ENCODE peak calls at places on chromosomes 6 and 20, in nine cellular contexts. One of them, this sample, is unnamed.

GRCh38 chr6:73497915-73498314 is 22.9 kb downstream of the EEF1A1 start:
- DNase-seq in nephron progenitor cell: no peak
- DNase-seq in pancreas: no peak
- DNase-seq in fibroblast of villous mesenchyme: no peak
- DNase-seq in spleen: no peak
- DNase-seq in transverse colon: no peak
- DNase-seq in psoas muscle: no peak
- DNase-seq in H1: no peak
- DNase-seq in thoracic aorta: no peak
- DNase-seq in this sample: no peak

GRCh38 chr6:53960311-53960710 is 150.9 kb upstream of the MLIP start:
- DNase-seq in nephron progenitor cell: no peak
- DNase-seq in pancreas: no peak
- DNase-seq in fibroblast of villous mesenchyme: peak
- DNase-seq in spleen: no peak
- DNase-seq in transverse colon: no peak
- DNase-seq in psoas muscle: no peak
- DNase-seq in H1: no peak
- DNase-seq in thoracic aorta: no peak
- DNase-seq in this sample: no peak

GRCh38 chr6:147903321-147903720 is 394.8 kb downstream of the SAMD5 start:
- DNase-seq in nephron progenitor cell: no peak
- DNase-seq in pancreas: no peak
- DNase-seq in fibroblast of villous mesenchyme: no peak
- DNase-seq in spleen: no peak
- DNase-seq in transverse colon: no peak
- DNase-seq in psoas muscle: no peak
- DNase-seq in H1: no peak
- DNase-seq in thoracic aorta: no peak
- DNase-seq in this sample: no peak

GRCh38 chr20:56345911-56346310 is 12.9 kb upstream of the FAM210B start:
- DNase-seq in nephron progenitor cell: no peak
- DNase-seq in pancreas: no peak
- DNase-seq in fibroblast of villous mesenchyme: no peak
- DNase-seq in spleen: no peak
- DNase-seq in transverse colon: no peak
- DNase-seq in psoas muscle: no peak
- DNase-seq in H1: no peak
- DNase-seq in thoracic aorta: no peak
- DNase-seq in this sample: no peak

GRCh38 chr6:110357696-110358535 is at the start of gene METTL24:
- DNase-seq in nephron progenitor cell: peak
- DNase-seq in pancreas: peak
- DNase-seq in fibroblast of villous mesenchyme: no peak
- DNase-seq in spleen: no peak
- DNase-seq in transverse colon: no peak
- DNase-seq in psoas muscle: no peak
- DNase-seq in H1: peak
- DNase-seq in thoracic aorta: no peak
- DNase-seq in this sample: no peak

GRCh38 chr6:18845891-18846290 is 458.7 kb downstream of the RNF144B start:
- DNase-seq in nephron progenitor cell: no peak
- DNase-seq in pancreas: no peak
- DNase-seq in fibroblast of villous mesenchyme: no peak
- DNase-seq in spleen: no peak
- DNase-seq in transverse colon: no peak
- DNase-seq in psoas muscle: no peak
- DNase-seq in H1: no peak
- DNase-seq in thoracic aorta: no peak
- DNase-seq in this sample: no peak

GRCh38 chr6:2713473-2714358 is 37.0 kb downstream of the MYLK4 start:
- DNase-seq in nephron progenitor cell: no peak
- DNase-seq in pancreas: no peak
- DNase-seq in fibroblast of villous mesenchyme: no peak
- DNase-seq in spleen: no peak
- DNase-seq in transverse colon: no peak
- DNase-seq in psoas muscle: peak
- DNase-seq in H1: no peak
- DNase-seq in thoracic aorta: no peak
- DNase-seq in this sample: no peak

GRCh38 chr20:53001502-53002301 is 29.5 kb downstream of the TSHZ2 start:
- DNase-seq in nephron progenitor cell: no peak
- DNase-seq in pancreas: no peak
- DNase-seq in fibroblast of villous mesenchyme: no peak
- DNase-seq in spleen: no peak
- DNase-seq in transverse colon: no peak
- DNase-seq in psoas muscle: no peak
- DNase-seq in H1: no peak
- DNase-seq in thoracic aorta: no peak
- DNase-seq in this sample: no peak

GRCh38 chr6:26165261-26165790 is 78.1 kb downstream of the HFE start:
- DNase-seq in nephron progenitor cell: no peak
- DNase-seq in pancreas: no peak
- DNase-seq in fibroblast of villous mesenchyme: no peak
- DNase-seq in spleen: no peak
- DNase-seq in transverse colon: no peak
- DNase-seq in psoas muscle: no peak
- DNase-seq in H1: no peak
- DNase-seq in thoracic aorta: no peak
- DNase-seq in this sample: no peak

DNA sequence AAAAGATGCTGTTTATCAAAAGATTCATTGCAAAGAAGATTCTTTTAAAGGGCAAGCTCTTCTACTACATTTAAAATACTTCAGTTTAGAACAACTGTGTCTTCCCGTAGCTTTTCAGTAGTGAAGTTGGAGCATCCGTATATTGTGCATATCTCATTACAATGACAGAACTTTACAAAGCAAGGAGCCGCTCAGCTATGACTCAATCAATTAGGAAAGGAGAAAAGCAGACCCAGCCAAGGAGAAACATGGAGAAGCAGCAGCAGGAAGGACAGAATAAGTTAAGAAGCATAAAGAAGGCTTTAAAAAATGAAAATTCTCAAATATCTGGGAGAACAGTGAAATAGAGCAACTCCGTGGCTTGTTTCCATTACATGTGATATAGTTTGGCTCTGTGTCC is 132.6 kb upstream of the SMLR1 start:
- DNase-seq in nephron progenitor cell: no peak
- DNase-seq in pancreas: no peak
- DNase-seq in fibroblast of villous mesenchyme: peak
- DNase-seq in spleen: no peak
- DNase-seq in transverse colon: no peak
- DNase-seq in psoas muscle: no peak
- DNase-seq in H1: no peak
- DNase-seq in thoracic aorta: no peak
- DNase-seq in this sample: no peak
- TF ChIP-seq CTCF in nephron progenitor cell: no peak
- TF ChIP-seq CTCF in pancreas: no peak
- TF ChIP-seq CTCF in fibroblast of villous mesenchyme: no peak
- TF ChIP-seq CTCF in spleen: no peak
- TF ChIP-seq CTCF in transverse colon: no peak
- TF ChIP-seq CTCF in psoas muscle: no peak
- TF ChIP-seq CTCF in H1: no peak
- TF ChIP-seq CTCF in thoracic aorta: no peak
- TF ChIP-seq CTCF in this sample: no peak

DNA sequence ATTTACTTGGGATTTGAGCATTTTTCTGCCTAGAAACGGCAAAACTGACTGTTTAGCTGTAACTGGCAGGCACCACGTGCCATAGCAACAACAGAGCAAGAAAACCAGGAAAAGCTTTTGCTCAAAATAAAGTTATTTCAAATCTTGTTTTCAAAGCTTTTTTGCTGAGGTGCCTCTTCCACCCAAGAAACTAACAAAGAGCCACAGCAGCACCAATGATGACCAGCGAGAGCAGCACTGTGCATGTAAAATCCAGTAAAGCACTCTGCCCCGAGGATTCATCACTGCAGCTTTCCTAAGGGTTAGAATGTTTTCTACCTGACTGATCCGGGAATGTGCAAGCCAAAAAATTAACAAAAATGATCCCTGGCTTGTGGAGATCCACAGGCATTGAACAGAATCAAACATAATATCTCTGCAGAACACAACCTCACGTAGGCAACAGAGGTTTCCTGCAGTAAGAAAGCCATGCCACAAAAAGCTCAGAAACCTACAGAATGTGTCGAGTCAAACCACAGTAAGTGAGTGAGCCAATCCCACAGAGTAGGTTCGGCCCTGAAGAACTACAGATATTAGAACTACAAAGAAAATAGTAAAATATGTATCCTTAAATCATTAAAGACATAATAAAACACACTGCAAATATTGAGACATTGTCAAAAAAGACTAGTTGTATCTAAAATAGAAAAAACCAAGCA is 7.4 kb upstream of the ULBP3 start:
- DNase-seq in nephron progenitor cell: no peak
- DNase-seq in pancreas: no peak
- DNase-seq in fibroblast of villous mesenchyme: no peak
- DNase-seq in spleen: no peak
- DNase-seq in transverse colon: no peak
- DNase-seq in psoas muscle: no peak
- DNase-seq in H1: no peak
- DNase-seq in thoracic aorta: no peak
- DNase-seq in this sample: peak
- TF ChIP-seq CTCF in nephron progenitor cell: peak
- TF ChIP-seq CTCF in pancreas: no peak
- TF ChIP-seq CTCF in fibroblast of villous mesenchyme: peak
- TF ChIP-seq CTCF in spleen: no peak
- TF ChIP-seq CTCF in transverse colon: no peak
- TF ChIP-seq CTCF in psoas muscle: no peak
- TF ChIP-seq CTCF in H1: peak
- TF ChIP-seq CTCF in thoracic aorta: no peak
- TF ChIP-seq CTCF in this sample: no peak

GRCh38 chr6:100657678-100658330 is 193.1 kb upstream of the SIM1 start:
- DNase-seq in nephron progenitor cell: no peak
- DNase-seq in pancreas: no peak
- DNase-seq in fibroblast of villous mesenchyme: no peak
- DNase-seq in spleen: no peak
- DNase-seq in transverse colon: no peak
- DNase-seq in psoas muscle: no peak
- DNase-seq in H1: no peak
- DNase-seq in thoracic aorta: no peak
- DNase-seq in this sample: no peak
- TF ChIP-seq CTCF in nephron progenitor cell: peak
- TF ChIP-seq CTCF in pancreas: peak
- TF ChIP-seq CTCF in fibroblast of villous mesenchyme: peak
- TF ChIP-seq CTCF in spleen: no peak
- TF ChIP-seq CTCF in transverse colon: peak
- TF ChIP-seq CTCF in psoas muscle: peak
- TF ChIP-seq CTCF in H1: peak
- TF ChIP-seq CTCF in thoracic aorta: peak
- TF ChIP-seq CTCF in this sample: peak

DNA sequence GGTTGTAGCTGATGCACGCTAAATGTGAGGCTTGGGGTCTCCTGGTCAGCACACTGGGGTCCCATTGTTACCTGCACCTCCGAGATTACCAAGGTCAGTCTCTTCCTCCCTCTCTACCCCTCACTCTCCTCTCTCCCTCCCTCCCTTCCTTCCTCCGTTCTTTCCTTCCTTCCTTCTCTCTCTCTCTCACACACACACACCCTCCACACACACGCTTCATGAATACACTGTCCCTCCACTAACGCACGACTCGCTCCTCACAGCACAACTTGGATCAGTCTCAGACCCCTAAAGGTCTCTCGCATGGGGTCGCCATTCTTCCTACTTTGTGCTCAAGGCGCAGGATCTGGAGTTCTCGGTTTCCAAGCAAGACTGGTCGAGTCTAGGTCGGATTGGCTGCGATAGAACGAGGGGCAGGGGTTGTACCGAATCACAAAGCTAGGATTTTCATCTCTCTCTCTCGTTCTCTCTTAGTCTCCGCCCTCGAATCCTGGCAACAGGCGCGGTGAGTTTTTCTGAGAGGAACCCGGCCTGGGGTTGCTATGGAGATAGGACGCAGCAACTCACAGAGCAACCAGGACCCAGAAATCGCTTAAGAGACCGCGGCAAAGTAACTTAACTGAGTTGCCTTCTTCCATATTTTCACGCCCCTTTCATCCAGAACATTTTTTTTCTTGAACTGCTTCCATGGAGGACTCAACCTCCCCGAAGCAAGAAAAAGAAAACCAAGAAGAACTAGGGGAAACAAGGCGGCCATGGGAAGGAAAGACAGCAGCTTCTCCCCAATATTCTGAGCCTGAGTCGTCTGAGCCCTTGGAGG is at the start of gene RSPH4A:
- DNase-seq in nephron progenitor cell: peak
- DNase-seq in pancreas: peak
- DNase-seq in fibroblast of villous mesenchyme: peak
- DNase-seq in spleen: peak
- DNase-seq in transverse colon: peak
- DNase-seq in psoas muscle: peak
- DNase-seq in H1: peak
- DNase-seq in thoracic aorta: peak
- DNase-seq in this sample: peak
- TF ChIP-seq CTCF in nephron progenitor cell: no peak
- TF ChIP-seq CTCF in pancreas: no peak
- TF ChIP-seq CTCF in fibroblast of villous mesenchyme: peak
- TF ChIP-seq CTCF in spleen: no peak
- TF ChIP-seq CTCF in transverse colon: no peak
- TF ChIP-seq CTCF in psoas muscle: no peak
- TF ChIP-seq CTCF in H1: no peak
- TF ChIP-seq CTCF in thoracic aorta: no peak
- TF ChIP-seq CTCF in this sample: no peak

GRCh38 chr6:55621244-55621643 is 42.3 kb upstream of the HMGCLL1 start:
- DNase-seq in nephron progenitor cell: no peak
- DNase-seq in pancreas: no peak
- DNase-seq in fibroblast of villous mesenchyme: no peak
- DNase-seq in spleen: no peak
- DNase-seq in transverse colon: no peak
- DNase-seq in psoas muscle: no peak
- DNase-seq in H1: no peak
- DNase-seq in thoracic aorta: no peak
- DNase-seq in this sample: no peak

GRCh38 chr6:55621993-55622392 is 43.0 kb upstream of the HMGCLL1 start:
- DNase-seq in nephron progenitor cell: no peak
- DNase-seq in pancreas: no peak
- DNase-seq in fibroblast of villous mesenchyme: no peak
- DNase-seq in spleen: no peak
- DNase-seq in transverse colon: no peak
- DNase-seq in psoas muscle: no peak
- DNase-seq in H1: no peak
- DNase-seq in thoracic aorta: no peak
- DNase-seq in this sample: no peak

GRCh38 chr6:55617272-55617671 is 38.3 kb upstream of the HMGCLL1 start:
- DNase-seq in nephron progenitor cell: peak
- DNase-seq in pancreas: peak
- DNase-seq in fibroblast of villous mesenchyme: peak
- DNase-seq in spleen: no peak
- DNase-seq in transverse colon: no peak
- DNase-seq in psoas muscle: no peak
- DNase-seq in H1: peak
- DNase-seq in thoracic aorta: no peak
- DNase-seq in this sample: no peak
- TF ChIP-seq CTCF in nephron progenitor cell: peak
- TF ChIP-seq CTCF in pancreas: peak
- TF ChIP-seq CTCF in fibroblast of villous mesenchyme: peak
- TF ChIP-seq CTCF in spleen: no peak
- TF ChIP-seq CTCF in transverse colon: no peak
- TF ChIP-seq CTCF in psoas muscle: no peak
- TF ChIP-seq CTCF in H1: peak
- TF ChIP-seq CTCF in thoracic aorta: no peak
- TF ChIP-seq CTCF in this sample: no peak

This sample was measured in dorsolateral prefrontal cortex.